ENCODE peak calls at places on chromosomes 2 and 18, in eight cellular contexts. W, K, Q, R, J, B, A and P are unnamed samples. For H3K4me1, the result is how much of the 10 kb centered on the place peaks cover.

GRCh38 chr2:231189571-231190495 is 8.6 kb upstream of the ARMC9 start:
- DNase-seq in W (no peak), K (no peak), Q (peak), R (no peak), J (peak), B (no peak), A (peak), P (no peak)

GRCh38 chr2:9637330-9637729 is 6.5 kb upstream of the YWHAQ start:
- DNase-seq in W (no peak), K (peak), Q (no peak), R (no peak), J (peak), B (peak), A (no peak), P (no peak)

GRCh38 chr2:71607490-71607889 is 154.1 kb downstream of the DYSF start:
- DNase-seq in W (peak), K (no peak), Q (no peak), R (no peak), J (no peak), B (no peak), A (no peak), P (no peak)

GRCh38 chr2:109322111-109322510 is 193.1 kb downstream of the SH3RF3 start:
- DNase-seq in W (no peak), K (peak), Q (peak), R (peak), J (peak), B (no peak), A (peak), P (no peak)

GRCh38 chr2:72827999-72828646 is 2.3 kb upstream of the EXOC6B start:
- DNase-seq in W (no peak), K (peak), Q (no peak), R (peak), J (peak), B (no peak), A (no peak), P (no peak)

GRCh38 chr2:162989507-162989906 is 150.9 kb upstream of the KCNH7 start:
- DNase-seq in W (no peak), K (no peak), Q (no peak), R (no peak), J (no peak), B (no peak), A (no peak), P (no peak)

GRCh38 chr2:61023670-61024069 is 5.6 kb upstream of the PUS10 start:
- DNase-seq in W (no peak), K (no peak), Q (no peak), R (no peak), J (no peak), B (no peak), A (no peak), P (no peak)

GRCh38 chr2:229202646-229203045 is 68.4 kb downstream of the PID1 start:
- DNase-seq in W (no peak), K (peak), Q (no peak), R (no peak), J (no peak), B (no peak), A (no peak), P (no peak)

GRCh38 chr18:79883461-79884295 is 67.8 kb downstream of the SLC66A2 start:
- DNase-seq in W (no peak), K (no peak), Q (no peak), R (no peak), J (no peak), B (no peak), A (no peak), P (no peak)

GRCh38 chr2:23622466-23622865 is 237.5 kb downstream of the KLHL29 start:
- DNase-seq in W (no peak), K (no peak), Q (no peak), R (no peak), J (no peak), B (no peak), A (no peak), P (no peak)

GRCh38 chr2:236985940-236986339 is 99.7 kb upstream of the COPS8 start:
- DNase-seq in W (no peak), K (no peak), Q (no peak), R (no peak), J (no peak), B (no peak), A (no peak), P (no peak)

GRCh38 chr2:97714084-97714949 is 941 bp downstream of the ZAP70 start:
- DNase-seq in W (peak), K (no peak), Q (no peak), R (no peak), J (no peak), B (no peak), A (no peak), P (no peak)

GRCh38 chr18:9753863-9754262 is 45.8 kb downstream of the RAB31 start:
- DNase-seq in W (no peak), K (no peak), Q (no peak), R (no peak), J (no peak), B (no peak), A (no peak), P (no peak)

GRCh38 chr2:167333245-167333644 is 445.0 kb downstream of the XIRP2 start:
- DNase-seq in W (no peak), K (no peak), Q (no peak), R (no peak), J (no peak), B (no peak), A (no peak), P (no peak)

GRCh38 chr2:216694826-216695217 is 527 bp downstream of the IGFBP5 start:
- DNase-seq in W (no peak), K (no peak), Q (no peak), R (no peak), J (no peak), B (no peak), A (no peak), P (no peak)
- H3K4me1 ChIP-seq in W (under half), K (half or more), Q (under half), R (half or more), J (under half), B (half or more), A (half or more), P (under half)

GRCh38 chr2:88350641-88351601 is 101.6 kb downstream of the FOXI3 start:
- DNase-seq in W (peak), K (peak), Q (peak), R (peak), J (peak), B (peak), A (peak), P (peak)
- H3K4me3 ChIP-seq in W (peak), K (peak), Q (peak), R (peak), J (peak), B (peak), A (peak), P (peak)

DNA sequence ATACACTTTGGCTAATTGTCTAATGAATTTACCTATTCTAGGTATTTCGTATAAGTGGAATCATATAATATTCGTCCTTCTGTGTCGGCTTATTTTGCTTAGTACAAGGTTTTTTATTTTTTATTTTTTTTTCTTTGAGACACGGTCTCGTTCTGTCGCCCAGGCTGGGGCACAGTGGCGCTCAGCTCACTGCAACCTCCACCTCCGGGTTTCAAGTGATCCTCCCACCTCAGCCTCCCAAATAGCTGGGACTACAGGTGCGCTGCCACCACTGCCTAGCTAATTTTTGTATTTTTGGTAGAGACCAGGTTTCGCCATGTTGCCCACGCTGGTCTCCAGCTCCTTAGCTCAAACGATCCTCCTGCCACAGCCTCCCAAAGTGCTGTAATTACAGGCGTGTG is 38.2 kb downstream of the PCBP1 start:
- DNase-seq in W (no peak), K (no peak), Q (no peak), R (no peak), J (no peak), B (no peak), A (no peak), P (no peak)
- H3K4me1 ChIP-seq in W (half or more), K (under half), Q (under half), R (under half), J (under half), B (under half), A (under half), P (under half)

DNA sequence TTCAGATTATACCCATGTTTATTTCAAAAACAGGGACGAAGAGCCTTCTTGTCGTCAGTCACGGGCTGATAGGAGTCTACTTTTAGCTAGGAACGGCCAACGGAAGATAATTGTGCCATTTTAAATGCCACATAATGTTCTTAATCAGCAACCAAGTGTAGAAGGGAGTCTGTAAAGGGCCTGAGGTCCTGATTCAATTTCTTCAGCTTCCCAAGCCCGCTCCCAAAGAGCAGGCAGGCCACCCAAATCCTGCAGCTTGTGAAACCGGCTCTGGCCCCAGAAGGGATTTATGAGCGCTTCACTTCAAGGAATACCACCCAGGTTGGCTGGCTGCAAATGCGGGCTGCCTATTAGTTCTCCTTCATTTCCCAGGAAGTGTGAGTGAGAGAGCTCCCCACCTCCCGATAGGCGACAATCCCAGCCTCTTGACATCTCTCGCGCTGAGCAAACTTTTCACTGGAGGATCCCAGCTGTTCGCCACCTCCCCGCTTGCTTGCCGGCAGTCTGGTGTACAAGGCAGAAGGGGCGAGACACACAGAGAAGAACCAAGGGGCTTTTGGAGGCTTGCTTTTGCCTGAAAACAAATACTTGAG is 272.9 kb downstream of the CDH20 start:
- DNase-seq in W (no peak), K (no peak), Q (no peak), R (peak), J (peak), B (no peak), A (peak), P (no peak)
- H3K4me3 ChIP-seq in W (no peak), K (peak), Q (no peak), R (peak), J (peak), B (peak), A (peak), P (no peak)

GRCh38 chr2:197269173-197269572 is 41.4 kb downstream of the ANKRD44 start:
- DNase-seq in W (peak), K (no peak), Q (no peak), R (no peak), J (peak), B (no peak), A (no peak), P (no peak)
- H3K4me1 ChIP-seq in W (half or more), K (under half), Q (under half), R (under half), J (under half), B (under half), A (under half), P (under half)

GRCh38 chr2:210094787-210095186 is 76.4 kb downstream of the KANSL1L start:
- DNase-seq in W (no peak), K (no peak), Q (no peak), R (no peak), J (no peak), B (no peak), A (no peak), P (no peak)
- H3K4me3 ChIP-seq in W (no peak), K (no peak), Q (no peak), R (no peak), J (no peak), B (no peak), A (no peak), P (no peak)

GRCh38 chr2:172455121-172455515 is 27.7 kb downstream of the ITGA6 start:
- DNase-seq in W (no peak), K (no peak), Q (no peak), R (peak), J (no peak), B (no peak), A (no peak), P (no peak)

GRCh38 chr2:172449916-172450550 is 22.6 kb downstream of the ITGA6 start:
- DNase-seq in W (no peak), K (no peak), Q (no peak), R (no peak), J (no peak), B (no peak), A (no peak), P (no peak)

GRCh38 chr2:172451923-172452322 is 24.5 kb downstream of the ITGA6 start:
- DNase-seq in W (no peak), K (no peak), Q (no peak), R (no peak), J (no peak), B (no peak), A (no peak), P (no peak)

GRCh38 chr2:172454404-172455120 is 27.2 kb downstream of the ITGA6 start:
- DNase-seq in W (no peak), K (no peak), Q (no peak), R (no peak), J (no peak), B (no peak), A (no peak), P (no peak)

GRCh38 chr2:172452845-172453244 is 25.5 kb downstream of the ITGA6 start:
- DNase-seq in W (no peak), K (no peak), Q (no peak), R (no peak), J (no peak), B (no peak), A (no peak), P (no peak)
- H3K4me1 ChIP-seq in W (half or more), K (under half), Q (under half), R (under half), J (under half), B (half or more), A (half or more), P (under half)